ENCODE peak calls at places on chromosomes 3 and 15, in seven cellular contexts. One of them, this sample, is unnamed.

GRCh38 chr3:177257625-177258024 is 60.3 kb upstream of the TBL1XR1 start:
- DNase-seq in psoas muscle: no peak
- DNase-seq in substantia nigra: no peak
- DNase-seq in CD8-positive, alpha-beta T cell: no peak
- DNase-seq in dorsolateral prefrontal cortex: no peak
- DNase-seq in PC-3: no peak
- DNase-seq in body of pancreas: no peak
- DNase-seq in this sample: no peak

GRCh38 chr3:29694783-29695182 is 413.9 kb downstream of the RBMS3 start:
- DNase-seq in body of pancreas: no peak
- DNase-seq in substantia nigra: no peak
- DNase-seq in CD8-positive, alpha-beta T cell: no peak
- DNase-seq in PC-3: peak
- DNase-seq in psoas muscle: no peak
- DNase-seq in dorsolateral prefrontal cortex: no peak
- DNase-seq in this sample: no peak

GRCh38 chr3:8557298-8557697 is 55.7 kb downstream of the LMCD1 start:
- DNase-seq in dorsolateral prefrontal cortex: no peak
- DNase-seq in substantia nigra: no peak
- DNase-seq in CD8-positive, alpha-beta T cell: no peak
- DNase-seq in psoas muscle: no peak
- DNase-seq in body of pancreas: no peak
- DNase-seq in PC-3: no peak
- DNase-seq in this sample: peak

GRCh38 chr3:49675912-49676311 is 1.8 kb downstream of the APEH start:
- DNase-seq in CD8-positive, alpha-beta T cell: no peak
- DNase-seq in PC-3: no peak
- DNase-seq in body of pancreas: no peak
- DNase-seq in substantia nigra: no peak
- DNase-seq in dorsolateral prefrontal cortex: no peak
- DNase-seq in psoas muscle: no peak
- DNase-seq in this sample: no peak

GRCh38 chr15:70559223-70559823 is 204.0 kb downstream of the UACA start:
- DNase-seq in dorsolateral prefrontal cortex: no peak
- DNase-seq in substantia nigra: no peak
- DNase-seq in PC-3: no peak
- DNase-seq in body of pancreas: no peak
- DNase-seq in psoas muscle: peak
- DNase-seq in CD8-positive, alpha-beta T cell: peak
- DNase-seq in this sample: peak

GRCh38 chr3:105865867-105866350 is 2.9 kb downstream of the CBLB start:
- DNase-seq in body of pancreas: no peak
- DNase-seq in CD8-positive, alpha-beta T cell: no peak
- DNase-seq in dorsolateral prefrontal cortex: no peak
- DNase-seq in PC-3: no peak
- DNase-seq in substantia nigra: no peak
- DNase-seq in psoas muscle: no peak
- DNase-seq in this sample: no peak

GRCh38 chr3:192082733-192083660 is 622.0 kb downstream of the PYDC2 start:
- DNase-seq in body of pancreas: no peak
- DNase-seq in substantia nigra: no peak
- DNase-seq in psoas muscle: no peak
- DNase-seq in dorsolateral prefrontal cortex: no peak
- DNase-seq in PC-3: peak
- DNase-seq in CD8-positive, alpha-beta T cell: no peak
- DNase-seq in this sample: no peak

GRCh38 chr3:8637348-8637747 is 7.2 kb downstream of the SSUH2 start:
- DNase-seq in CD8-positive, alpha-beta T cell: no peak
- DNase-seq in PC-3: no peak
- DNase-seq in dorsolateral prefrontal cortex: no peak
- DNase-seq in substantia nigra: no peak
- DNase-seq in psoas muscle: no peak
- DNase-seq in body of pancreas: no peak
- DNase-seq in this sample: no peak

GRCh38 chr3:122497425-122497824 is 17.3 kb downstream of the KPNA1 start:
- DNase-seq in psoas muscle: no peak
- DNase-seq in CD8-positive, alpha-beta T cell: peak
- DNase-seq in body of pancreas: no peak
- DNase-seq in dorsolateral prefrontal cortex: no peak
- DNase-seq in PC-3: peak
- DNase-seq in substantia nigra: no peak
- DNase-seq in this sample: no peak

GRCh38 chr3:33612641-33613040 is 105.4 kb downstream of the CLASP2 start:
- DNase-seq in substantia nigra: no peak
- DNase-seq in PC-3: no peak
- DNase-seq in CD8-positive, alpha-beta T cell: no peak
- DNase-seq in body of pancreas: no peak
- DNase-seq in dorsolateral prefrontal cortex: no peak
- DNase-seq in psoas muscle: no peak
- DNase-seq in this sample: no peak

GRCh38 chr15:66591322-66591862 is 25.6 kb upstream of the LCTL start:
- DNase-seq in PC-3: no peak
- DNase-seq in dorsolateral prefrontal cortex: no peak
- DNase-seq in psoas muscle: no peak
- DNase-seq in body of pancreas: no peak
- DNase-seq in CD8-positive, alpha-beta T cell: no peak
- DNase-seq in substantia nigra: no peak
- DNase-seq in this sample: no peak

GRCh38 chr3:189148090-189148507 is 23.7 kb upstream of the TPRG1 start:
- DNase-seq in body of pancreas: peak
- DNase-seq in psoas muscle: peak
- DNase-seq in PC-3: peak
- DNase-seq in substantia nigra: peak
- DNase-seq in CD8-positive, alpha-beta T cell: peak
- DNase-seq in dorsolateral prefrontal cortex: peak
- DNase-seq in this sample: peak

GRCh38 chr3:11197471-11197870 is 43.2 kb downstream of the HRH1 start:
- DNase-seq in PC-3: no peak
- DNase-seq in psoas muscle: no peak
- DNase-seq in CD8-positive, alpha-beta T cell: no peak
- DNase-seq in body of pancreas: no peak
- DNase-seq in dorsolateral prefrontal cortex: no peak
- DNase-seq in substantia nigra: no peak
- DNase-seq in this sample: no peak

GRCh38 chr15:69225355-69226027 is 65.1 kb downstream of the GLCE start:
- DNase-seq in body of pancreas: no peak
- DNase-seq in substantia nigra: no peak
- DNase-seq in PC-3: peak
- DNase-seq in dorsolateral prefrontal cortex: no peak
- DNase-seq in psoas muscle: no peak
- DNase-seq in CD8-positive, alpha-beta T cell: no peak
- DNase-seq in this sample: no peak

GRCh38 chr3:89586256-89586655 is 478.8 kb downstream of the EPHA3 start:
- DNase-seq in body of pancreas: no peak
- DNase-seq in CD8-positive, alpha-beta T cell: no peak
- DNase-seq in PC-3: peak
- DNase-seq in substantia nigra: no peak
- DNase-seq in dorsolateral prefrontal cortex: no peak
- DNase-seq in psoas muscle: no peak
- DNase-seq in this sample: no peak

GRCh38 chr15:29457729-29458128 is 188.1 kb upstream of the NSMCE3 start:
- DNase-seq in CD8-positive, alpha-beta T cell: no peak
- DNase-seq in psoas muscle: no peak
- DNase-seq in dorsolateral prefrontal cortex: peak
- DNase-seq in body of pancreas: no peak
- DNase-seq in PC-3: no peak
- DNase-seq in substantia nigra: no peak
- DNase-seq in this sample: no peak

GRCh38 chr3:56980798-56981390 is 79.6 kb upstream of the SPATA12 start:
- DNase-seq in CD8-positive, alpha-beta T cell: no peak
- DNase-seq in psoas muscle: peak
- DNase-seq in dorsolateral prefrontal cortex: no peak
- DNase-seq in substantia nigra: no peak
- DNase-seq in PC-3: peak
- DNase-seq in body of pancreas: no peak
- DNase-seq in this sample: peak

GRCh38 chr3:32843504-32844321 is 25.9 kb downstream of the TRIM71 start:
- DNase-seq in body of pancreas: no peak
- DNase-seq in psoas muscle: no peak
- DNase-seq in PC-3: no peak
- DNase-seq in CD8-positive, alpha-beta T cell: no peak
- DNase-seq in dorsolateral prefrontal cortex: no peak
- DNase-seq in substantia nigra: no peak
- DNase-seq in this sample: no peak

GRCh38 chr3:62811119-62811518 is 64.1 kb downstream of the CADPS start:
- DNase-seq in PC-3: no peak
- DNase-seq in psoas muscle: no peak
- DNase-seq in dorsolateral prefrontal cortex: no peak
- DNase-seq in substantia nigra: no peak
- DNase-seq in CD8-positive, alpha-beta T cell: no peak
- DNase-seq in body of pancreas: no peak
- DNase-seq in this sample: no peak

GRCh38 chr3:191253089-191253799 is 54.2 kb downstream of the OSTN start:
- DNase-seq in PC-3: no peak
- DNase-seq in dorsolateral prefrontal cortex: no peak
- DNase-seq in substantia nigra: no peak
- DNase-seq in psoas muscle: no peak
- DNase-seq in body of pancreas: no peak
- DNase-seq in CD8-positive, alpha-beta T cell: no peak
- DNase-seq in this sample: no peak

GRCh38 chr15:85926834-85927233 is 132.1 kb upstream of the KLHL25 start:
- DNase-seq in substantia nigra: no peak
- DNase-seq in body of pancreas: no peak
- DNase-seq in dorsolateral prefrontal cortex: no peak
- DNase-seq in PC-3: no peak
- DNase-seq in CD8-positive, alpha-beta T cell: no peak
- DNase-seq in psoas muscle: no peak
- DNase-seq in this sample: no peak

GRCh38 chr3:194686816-194687637 is 1.3 kb downstream of the FAM43A start:
- DNase-seq in dorsolateral prefrontal cortex: peak
- DNase-seq in substantia nigra: no peak
- DNase-seq in body of pancreas: peak
- DNase-seq in psoas muscle: peak
- DNase-seq in CD8-positive, alpha-beta T cell: peak
- DNase-seq in PC-3: peak
- DNase-seq in this sample: peak

GRCh38 chr15:75758071-75758872 is 45.6 kb upstream of the CSPG4 start:
- DNase-seq in CD8-positive, alpha-beta T cell: peak
- DNase-seq in PC-3: peak
- DNase-seq in substantia nigra: peak
- DNase-seq in psoas muscle: peak
- DNase-seq in body of pancreas: peak
- DNase-seq in dorsolateral prefrontal cortex: peak
- DNase-seq in this sample: peak
- H3K27ac ChIP-seq in CD8-positive, alpha-beta T cell: peak
- H3K27ac ChIP-seq in PC-3: no peak
- H3K27ac ChIP-seq in substantia nigra: peak
- H3K27ac ChIP-seq in psoas muscle: peak
- H3K27ac ChIP-seq in body of pancreas: peak
- H3K27ac ChIP-seq in dorsolateral prefrontal cortex: peak
- H3K27ac ChIP-seq in this sample: peak

GRCh38 chr3:4360817-4361216 is 57.6 kb downstream of the SETMAR start:
- DNase-seq in dorsolateral prefrontal cortex: no peak
- DNase-seq in body of pancreas: no peak
- DNase-seq in CD8-positive, alpha-beta T cell: no peak
- DNase-seq in substantia nigra: no peak
- DNase-seq in psoas muscle: no peak
- DNase-seq in PC-3: no peak
- DNase-seq in this sample: no peak

GRCh38 chr3:4356642-4357041 is 53.5 kb downstream of the SETMAR start:
- DNase-seq in body of pancreas: no peak
- DNase-seq in psoas muscle: no peak
- DNase-seq in PC-3: no peak
- DNase-seq in substantia nigra: no peak
- DNase-seq in dorsolateral prefrontal cortex: no peak
- DNase-seq in CD8-positive, alpha-beta T cell: no peak
- DNase-seq in this sample: no peak

GRCh38 chr3:4356225-4356540 is 53.0 kb downstream of the SETMAR start:
- DNase-seq in PC-3: no peak
- DNase-seq in psoas muscle: no peak
- DNase-seq in dorsolateral prefrontal cortex: no peak
- DNase-seq in CD8-positive, alpha-beta T cell: no peak
- DNase-seq in body of pancreas: no peak
- DNase-seq in substantia nigra: no peak
- DNase-seq in this sample: no peak

GRCh38 chr3:4359805-4360502 is 56.8 kb downstream of the SETMAR start:
- DNase-seq in CD8-positive, alpha-beta T cell: no peak
- DNase-seq in body of pancreas: no peak
- DNase-seq in substantia nigra: no peak
- DNase-seq in psoas muscle: no peak
- DNase-seq in dorsolateral prefrontal cortex: no peak
- DNase-seq in PC-3: no peak
- DNase-seq in this sample: no peak

GRCh38 chr3:4358273-4358672 is 55.1 kb downstream of the SETMAR start:
- DNase-seq in substantia nigra: no peak
- DNase-seq in dorsolateral prefrontal cortex: no peak
- DNase-seq in psoas muscle: no peak
- DNase-seq in PC-3: no peak
- DNase-seq in body of pancreas: no peak
- DNase-seq in CD8-positive, alpha-beta T cell: no peak
- DNase-seq in this sample: no peak
- H3K27ac ChIP-seq in substantia nigra: no peak
- H3K27ac ChIP-seq in dorsolateral prefrontal cortex: no peak
- H3K27ac ChIP-seq in psoas muscle: no peak
- H3K27ac ChIP-seq in PC-3: no peak
- H3K27ac ChIP-seq in body of pancreas: no peak
- H3K27ac ChIP-seq in CD8-positive, alpha-beta T cell: no peak
- H3K27ac ChIP-seq in this sample: no peak

GRCh38 chr15:57373882-57374276 is 2.4 kb upstream of the CGNL1 start:
- DNase-seq in dorsolateral prefrontal cortex: no peak
- DNase-seq in substantia nigra: no peak
- DNase-seq in body of pancreas: no peak
- DNase-seq in PC-3: no peak
- DNase-seq in psoas muscle: no peak
- DNase-seq in CD8-positive, alpha-beta T cell: no peak
- DNase-seq in this sample: no peak
- H3K27ac ChIP-seq in dorsolateral prefrontal cortex: no peak
- H3K27ac ChIP-seq in substantia nigra: no peak
- H3K27ac ChIP-seq in body of pancreas: no peak
- H3K27ac ChIP-seq in PC-3: no peak
- H3K27ac ChIP-seq in psoas muscle: no peak
- H3K27ac ChIP-seq in CD8-positive, alpha-beta T cell: no peak
- H3K27ac ChIP-seq in this sample: no peak

GRCh38 chr3:143888846-143889245 is 40.6 kb upstream of the SLC9A9 start:
- DNase-seq in CD8-positive, alpha-beta T cell: no peak
- DNase-seq in substantia nigra: no peak
- DNase-seq in dorsolateral prefrontal cortex: no peak
- DNase-seq in body of pancreas: no peak
- DNase-seq in psoas muscle: no peak
- DNase-seq in PC-3: no peak
- DNase-seq in this sample: no peak

GRCh38 chr3:143885803-143886427 is 37.6 kb upstream of the SLC9A9 start:
- DNase-seq in dorsolateral prefrontal cortex: no peak
- DNase-seq in psoas muscle: no peak
- DNase-seq in CD8-positive, alpha-beta T cell: no peak
- DNase-seq in substantia nigra: no peak
- DNase-seq in PC-3: peak
- DNase-seq in body of pancreas: peak
- DNase-seq in this sample: no peak

GRCh38 chr3:143881102-143881501 is 32.8 kb upstream of the SLC9A9 start:
- DNase-seq in substantia nigra: no peak
- DNase-seq in CD8-positive, alpha-beta T cell: no peak
- DNase-seq in PC-3: no peak
- DNase-seq in dorsolateral prefrontal cortex: no peak
- DNase-seq in body of pancreas: no peak
- DNase-seq in psoas muscle: no peak
- DNase-seq in this sample: no peak

DNA sequence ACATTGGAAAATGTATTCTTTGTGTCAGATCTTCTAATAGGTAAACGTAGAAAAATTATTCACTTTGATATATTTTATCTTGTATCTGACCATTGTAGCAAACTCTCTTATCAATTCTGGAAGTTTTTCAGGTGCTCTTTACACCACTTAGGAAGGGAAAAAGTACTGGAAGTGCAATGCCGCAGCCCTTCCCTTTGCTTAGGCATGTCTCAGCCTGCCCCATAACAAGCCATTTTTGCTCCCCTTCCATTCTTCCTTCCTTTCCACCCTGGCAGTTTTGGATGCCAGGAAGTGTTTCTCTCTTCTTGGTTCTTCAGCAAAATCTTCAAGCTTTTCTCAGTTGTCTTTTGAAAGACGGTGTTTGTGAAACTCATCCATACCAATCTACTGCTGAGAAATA is 34.9 kb upstream of the SLC9A9 start:
- DNase-seq in body of pancreas: no peak
- DNase-seq in psoas muscle: no peak
- DNase-seq in dorsolateral prefrontal cortex: no peak
- DNase-seq in CD8-positive, alpha-beta T cell: no peak
- DNase-seq in substantia nigra: no peak
- DNase-seq in PC-3: no peak
- DNase-seq in this sample: no peak
- H3K27ac ChIP-seq in body of pancreas: no peak
- H3K27ac ChIP-seq in psoas muscle: no peak
- H3K27ac ChIP-seq in dorsolateral prefrontal cortex: no peak
- H3K27ac ChIP-seq in CD8-positive, alpha-beta T cell: no peak
- H3K27ac ChIP-seq in substantia nigra: no peak
- H3K27ac ChIP-seq in PC-3: no peak
- H3K27ac ChIP-seq in this sample: no peak